ENCODE peak calls at places on chromosomes 1 and 21, in eight cellular contexts. C, J, B, M, R, H, X and Q are unnamed samples.

GRCh38 chr1:214331827-214332423 is 51.0 kb downstream of the SMYD2 start:
- DNase-seq in C (no peak), J (peak; percentile 71), B (no peak), M (peak; percentile 40), R (peak; percentile 55), H (peak; percentile 42), X (peak; percentile 67), Q (peak; percentile 59)

GRCh38 chr21:35616090-35616489 is 444.2 kb downstream of the SETD4 start:
- DNase-seq in C (no peak), J (no peak), B (no peak), M (no peak), R (no peak), H (no peak), X (no peak), Q (peak; percentile 28)

GRCh38 chr1:235736263-235736662 is 86.7 kb upstream of the GNG4 start:
- DNase-seq in C (no peak), J (no peak), B (no peak), M (no peak), R (no peak), H (no peak), X (no peak), Q (no peak)

GRCh38 chr1:178241057-178241456 is 147.2 kb downstream of the RASAL2 start:
- DNase-seq in C (no peak), J (no peak), B (no peak), M (no peak), R (no peak), H (no peak), X (no peak), Q (no peak)

GRCh38 chr1:201354901-201355295 is 22.6 kb downstream of the TNNT2 start:
- DNase-seq in C (no peak), J (no peak), B (peak; percentile 14), M (no peak), R (no peak), H (no peak), X (no peak), Q (no peak)

GRCh38 chr1:9843576-9843945 is 19.8 kb upstream of the CLSTN1 start:
- DNase-seq in C (no peak), J (no peak), B (no peak), M (no peak), R (no peak), H (no peak), X (no peak), Q (no peak)

GRCh38 chr1:102875756-102876155 is 232.6 kb downstream of the COL11A1 start:
- DNase-seq in C (no peak), J (no peak), B (no peak), M (no peak), R (no peak), H (no peak), X (no peak), Q (no peak)

GRCh38 chr1:72184099-72184695 is 98.1 kb downstream of the NEGR1 start:
- DNase-seq in C (no peak), J (no peak), B (no peak), M (no peak), R (no peak), H (no peak), X (no peak), Q (no peak)

GRCh38 chr1:147292635-147293251 is 50.3 kb downstream of the CHD1L start:
- DNase-seq in C (no peak), J (no peak), B (no peak), M (no peak), R (no peak), H (no peak), X (no peak), Q (no peak)

GRCh38 chr1:204362984-204363334 is 3.2 kb upstream of the PLEKHA6 start:
- DNase-seq in C (no peak), J (no peak), B (no peak), M (no peak), R (no peak), H (no peak), X (no peak), Q (no peak)

GRCh38 chr1:208127791-208128408 is 116.3 kb downstream of the PLXNA2 start:
- DNase-seq in C (no peak), J (no peak), B (no peak), M (no peak), R (no peak), H (no peak), X (no peak), Q (no peak)

GRCh38 chr1:44594353-44594752 is 79.9 kb downstream of the TMEM53 start:
- DNase-seq in C (no peak), J (no peak), B (no peak), M (no peak), R (no peak), H (no peak), X (no peak), Q (no peak)

GRCh38 chr1:64098856-64099606 is 104.4 kb upstream of the UBE2U start:
- DNase-seq in C (no peak), J (no peak), B (no peak), M (no peak), R (no peak), H (no peak), X (no peak), Q (no peak)

GRCh38 chr21:41542727-41543126 is 34.8 kb upstream of the TMPRSS2 start:
- DNase-seq in C (no peak), J (no peak), B (no peak), M (no peak), R (no peak), H (no peak), X (no peak), Q (no peak)

GRCh38 chr1:155688318-155689121 is at the start of the genes DAP3 and YY1AP1:
- DNase-seq in C (peak; percentile 91), J (peak; percentile 95), B (peak; percentile 95), M (peak; percentile 76), R (peak; percentile 96), H (peak; percentile 91), X (peak; percentile 94), Q (peak; percentile 87)

GRCh38 chr1:152515454-152515823 is 1.2 kb downstream of the CRCT1 start:
- DNase-seq in C (no peak), J (no peak), B (peak; percentile 15), M (no peak), R (no peak), H (no peak), X (peak; percentile 1), Q (no peak)

GRCh38 chr1:151898519-151898991 is 10.8 kb downstream of the THEM4 start:
- DNase-seq in C (no peak), J (peak; percentile 68), B (no peak), M (no peak), R (no peak), H (peak; percentile 70), X (no peak), Q (peak; percentile 75)

GRCh38 chr1:115782571-115783281 is 14.2 kb upstream of the CASQ2 start:
- DNase-seq in C (no peak), J (no peak), B (no peak), M (peak; percentile 45), R (peak; percentile 65), H (no peak), X (peak; percentile 97), Q (no peak)

GRCh38 chr1:32754282-32755097 is 51.9 kb upstream of the SYNC start:
- DNase-seq in C (no peak), J (peak; percentile 57), B (no peak), M (no peak), R (no peak), H (peak; percentile 22), X (peak; percentile 93), Q (peak; percentile 50)

GRCh38 chr21:38349111-38349746 is 92.4 kb downstream of the KCNJ15 start:
- DNase-seq in C (no peak), J (no peak), B (no peak), M (no peak), R (no peak), H (no peak), X (no peak), Q (no peak)

GRCh38 chr1:228163776-228164534 is 1.6 kb upstream of the IBA57 start:
- DNase-seq in C (peak; percentile 20), J (no peak), B (no peak), M (no peak), R (no peak), H (no peak), X (no peak), Q (no peak)

GRCh38 chr1:47996406-47997226 is 569 bp downstream of the TRABD2B start:
- DNase-seq in C (no peak), J (no peak), B (no peak), M (no peak), R (no peak), H (no peak), X (peak; percentile 53), Q (no peak)

DNA sequence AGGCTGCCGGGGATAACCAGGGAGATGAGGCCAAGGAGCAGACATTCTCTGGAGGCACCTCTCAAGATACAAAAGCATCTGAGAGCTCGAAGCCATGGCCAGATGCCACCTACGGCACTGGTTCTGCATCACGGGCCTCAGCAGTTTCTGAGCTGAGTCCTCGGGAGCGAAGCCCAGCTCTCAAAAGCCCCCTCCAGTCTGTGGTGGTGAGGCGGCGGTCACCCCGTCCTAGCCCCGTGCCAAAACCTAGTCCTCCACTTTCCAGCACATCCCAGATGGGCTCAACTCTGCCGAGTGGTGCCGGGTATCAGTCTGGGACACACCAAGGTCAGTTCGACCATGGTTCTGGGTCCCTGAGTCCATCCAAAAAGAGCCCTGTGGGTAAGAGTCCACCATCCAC is 19.4 kb upstream of the SH3D21 start:
- DNase-seq in C (no peak), J (no peak), B (no peak), M (no peak), R (no peak), H (no peak), X (no peak), Q (no peak)
- H3K4me1 ChIP-seq in C (no peaks in the 10 kb centered on the region), J (peaks cover 7% of the 10 kb centered on the region), B (peaks cover 89% of the 10 kb centered on the region), M (no peaks in the 10 kb centered on the region), R (peaks cover 7% of the 10 kb centered on the region), H (peaks cover 4% of the 10 kb centered on the region), X (no peaks in the 10 kb centered on the region), Q (no peaks in the 10 kb centered on the region)

DNA sequence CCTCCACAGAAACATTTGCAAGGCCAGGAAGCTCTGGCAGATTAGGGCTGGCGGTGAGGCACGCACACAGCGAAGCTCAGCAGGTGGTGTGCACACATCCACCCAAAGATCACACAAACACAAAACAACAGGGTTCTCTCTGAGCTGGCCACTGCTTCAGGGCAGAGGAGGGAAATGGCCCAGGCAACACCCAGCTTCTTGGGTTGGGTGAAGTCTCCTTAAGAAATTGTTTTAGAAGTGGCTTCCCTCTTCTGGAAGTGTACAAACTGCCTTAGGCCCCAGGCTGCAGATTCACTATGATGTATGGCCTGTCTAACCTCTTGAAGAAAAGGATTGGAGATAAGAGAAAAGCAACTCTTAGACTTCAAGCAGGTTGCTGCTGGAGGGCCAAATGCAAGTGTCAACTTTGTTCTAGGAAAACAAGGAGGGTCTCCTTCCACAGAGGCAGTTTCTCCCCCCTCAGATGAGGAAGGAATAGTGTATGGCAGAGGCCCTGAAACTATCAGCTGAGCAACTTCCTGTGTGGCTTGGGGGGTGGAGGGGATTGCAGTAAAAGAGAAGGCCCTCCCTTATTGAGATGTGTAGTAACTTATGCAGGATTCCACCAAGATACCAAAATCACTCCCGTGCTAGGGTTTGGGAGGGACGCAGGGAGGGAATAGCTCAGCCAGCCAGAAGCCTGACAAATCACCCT is 2.1 kb downstream of the RCSD1 start:
- DNase-seq in C (no peak), J (peak; percentile 76), B (no peak), M (no peak), R (no peak), H (peak; percentile 63), X (peak; percentile 49), Q (peak; percentile 38)
- H3K4me1 ChIP-seq in C (no peaks in the 10 kb centered on the region), J (peaks cover 20% of the 10 kb centered on the region), B (peaks cover 97% of the 10 kb centered on the region), M (peaks cover 6% of the 10 kb centered on the region), R (peaks cover 65% of the 10 kb centered on the region), H (peaks cover 79% of the 10 kb centered on the region), X (peaks cover 22% of the 10 kb centered on the region), Q (peaks cover 76% of the 10 kb centered on the region)

GRCh38 chr21:45152265-45152746 is 77.9 kb downstream of the ADARB1 start:
- DNase-seq in C (no peak), J (peak; percentile 84), B (peak; percentile 33), M (no peak), R (no peak), H (peak; percentile 70), X (peak; percentile 71), Q (peak; percentile 73)
- H3K4me1 ChIP-seq in C (no peaks in the 10 kb centered on the region), J (peaks cover 19% of the 10 kb centered on the region), B (peaks cover 22% of the 10 kb centered on the region), M (no peaks in the 10 kb centered on the region), R (no peaks in the 10 kb centered on the region), H (peaks cover 39% of the 10 kb centered on the region), X (no peaks in the 10 kb centered on the region), Q (peaks cover 16% of the 10 kb centered on the region)

GRCh38 chr21:39523398-39523797 is 71.6 kb downstream of the SH3BGR start:
- DNase-seq in C (no peak), J (peak; percentile 55), B (peak; percentile 40), M (no peak), R (no peak), H (no peak), X (no peak), Q (no peak)
- H3K4me1 ChIP-seq in C (no peaks in the 10 kb centered on the region), J (peaks cover 23% of the 10 kb centered on the region), B (peaks cover 47% of the 10 kb centered on the region), M (no peaks in the 10 kb centered on the region), R (no peaks in the 10 kb centered on the region), H (no peaks in the 10 kb centered on the region), X (no peaks in the 10 kb centered on the region), Q (no peaks in the 10 kb centered on the region)